ENCODE peak calls at places on chromosomes 16 and 17, in nine cellular contexts. W is testis, D is GM13977, X is cardiac muscle cell, F is RWPE1, G is OCI-LY7, H is breast epithelium, K is suprapubic skin, E is Panc1. J is an unnamed sample.

GRCh38 chr16:8388684-8389083 is 201.6 kb downstream of the TMEM114 start:
- DNase-seq in X (no peak), E (no peak), K (no peak), D (no peak), F (no peak), G (no peak), W (peak), H (no peak), J (no peak)

GRCh38 chr16:5333991-5334390 is 236.4 kb upstream of the EEF2KMT start:
- DNase-seq in W (no peak), G (no peak), H (no peak), E (no peak), K (no peak), X (no peak), D (no peak), F (no peak), J (no peak)

GRCh38 chr16:55532227-55532626 is 23.4 kb downstream of the LPCAT2 start:
- DNase-seq in G (no peak), X (no peak), H (no peak), D (no peak), W (no peak), F (no peak), K (no peak), E (no peak), J (no peak)

GRCh38 chr16:63302841-63303240 is 1266.6 kb upstream of the CDH8 start:
- DNase-seq in K (no peak), E (no peak), W (no peak), H (no peak), G (no peak), X (no peak), D (no peak), F (no peak), J (no peak)

GRCh38 chr17:43398724-43399595 is at the start of gene ARL4D:
- DNase-seq in G (peak), X (peak), D (peak), F (peak), E (no peak), W (peak), K (peak), H (peak), J (peak)

GRCh38 chr17:44529864-44530263 is 26.7 kb upstream of the GPATCH8 start:
- DNase-seq in X (no peak), F (no peak), D (no peak), W (no peak), H (no peak), E (no peak), G (no peak), K (no peak), J (no peak)

GRCh38 chr17:28173071-28173561 is 130.6 kb downstream of the NLK start:
- DNase-seq in G (no peak), E (no peak), K (no peak), W (no peak), H (no peak), X (peak), F (no peak), D (no peak), J (no peak)

GRCh38 chr16:31880322-31880979 is 6.8 kb downstream of the ZNF267 start:
- DNase-seq in D (no peak), X (no peak), F (peak), H (no peak), W (no peak), E (no peak), G (no peak), K (no peak), J (no peak)

GRCh38 chr17:606501-607243 is 108.0 kb downstream of the VPS53 start:
- DNase-seq in H (no peak), F (no peak), W (no peak), D (no peak), X (no peak), K (no peak), E (no peak), G (no peak), J (no peak)

GRCh38 chr17:78899361-78900260 is 3.4 kb downstream of the CEP295NL start:
- DNase-seq in E (no peak), K (peak), W (peak), X (peak), D (no peak), G (no peak), F (peak), H (no peak), J (no peak)

DNA sequence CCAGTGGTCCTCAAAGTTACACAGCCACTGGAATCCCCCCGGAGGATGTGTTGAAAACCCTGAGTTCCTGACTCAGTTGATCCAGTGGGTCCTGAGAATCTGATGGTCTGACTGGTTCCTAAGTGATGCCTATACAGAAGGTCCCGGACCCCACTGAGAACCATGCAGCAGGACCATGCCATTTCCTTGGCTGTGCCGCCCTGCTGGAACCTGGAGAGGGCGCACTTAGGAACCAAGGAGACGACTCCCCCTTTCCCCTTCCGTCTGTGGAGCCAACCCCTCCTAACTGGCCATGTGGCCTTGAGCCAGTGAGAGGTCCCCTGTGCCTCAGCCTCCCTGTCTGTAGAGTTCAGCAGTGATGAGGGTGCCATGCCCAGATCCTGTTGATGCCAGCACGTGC is 22.0 kb downstream of the C16orf74 start:
- DNase-seq in H (no peak), D (no peak), X (no peak), F (no peak), W (no peak), G (no peak), E (no peak), K (no peak), J (no peak)
- TF ChIP-seq CTCF in H (no peak), D (peak), X (peak), F (no peak), W (no peak), G (peak), E (no peak), K (no peak), J (peak)

DNA sequence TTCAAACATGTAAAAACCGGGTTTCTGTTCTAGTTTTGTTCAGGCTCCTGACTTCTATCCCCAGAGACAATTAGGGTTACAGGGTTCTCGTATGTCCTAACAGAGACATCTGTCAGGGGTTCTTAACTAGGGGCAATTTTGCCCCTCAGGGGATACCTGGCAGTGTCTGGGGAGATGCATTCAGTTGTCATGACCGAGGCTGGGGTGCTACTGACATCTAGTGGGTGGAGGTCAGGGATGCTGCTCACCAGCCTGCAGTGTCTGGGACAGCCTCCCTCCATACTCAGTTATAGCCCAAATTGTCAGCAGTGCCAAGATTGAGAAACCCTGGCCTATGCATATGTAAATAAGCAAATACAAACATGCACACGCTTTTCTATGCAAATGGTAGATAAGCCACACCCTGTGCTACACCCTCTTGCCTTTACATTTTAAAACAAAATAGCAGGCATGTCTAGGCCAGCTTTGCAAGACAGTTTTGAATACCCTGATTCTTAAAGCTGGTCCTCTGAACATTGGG is 37.4 kb downstream of the CLEC16A start:
- DNase-seq in F (no peak), D (peak), K (no peak), W (no peak), E (no peak), H (no peak), G (peak), X (no peak), J (peak)
- TF ChIP-seq CTCF in F (peak), D (peak), K (peak), W (peak), E (peak), H (no peak), G (peak), X (peak), J (peak)

DNA sequence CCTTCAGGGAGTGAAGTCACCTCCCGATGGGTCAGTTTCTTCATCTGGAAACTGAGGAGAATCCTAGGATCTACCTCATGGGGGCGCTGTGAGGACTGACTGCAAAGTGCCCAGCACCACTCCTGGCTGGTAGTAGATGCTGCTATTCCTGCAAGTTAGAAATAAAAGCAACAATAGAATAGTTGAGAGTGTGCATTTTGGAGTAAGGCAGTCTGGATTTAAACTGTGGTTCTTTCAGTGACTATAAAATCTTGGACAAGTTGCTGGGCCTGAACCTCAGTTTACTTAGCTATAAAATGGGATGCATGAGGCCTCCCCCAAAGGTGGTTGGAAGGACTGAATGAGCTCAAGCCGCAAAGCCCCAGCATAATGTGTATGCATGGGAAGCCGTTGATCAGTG is 70.6 kb downstream of the CYB5B start:
- DNase-seq in E (no peak), H (no peak), F (no peak), G (peak), K (no peak), W (peak), D (peak), X (peak), J (peak)
- TF ChIP-seq CTCF in E (no peak), H (no peak), F (no peak), G (peak), K (no peak), W (peak), D (peak), X (peak), J (no peak)

GRCh38 chr16:19900590-19900989 is 15.9 kb upstream of the GPRC5B start:
- DNase-seq in F (no peak), W (no peak), G (no peak), D (no peak), X (no peak), K (no peak), H (no peak), E (no peak), J (no peak)
- TF ChIP-seq CTCF in F (no peak), W (no peak), G (no peak), D (no peak), X (no peak), K (no peak), H (no peak), E (no peak), J (no peak)

DNA sequence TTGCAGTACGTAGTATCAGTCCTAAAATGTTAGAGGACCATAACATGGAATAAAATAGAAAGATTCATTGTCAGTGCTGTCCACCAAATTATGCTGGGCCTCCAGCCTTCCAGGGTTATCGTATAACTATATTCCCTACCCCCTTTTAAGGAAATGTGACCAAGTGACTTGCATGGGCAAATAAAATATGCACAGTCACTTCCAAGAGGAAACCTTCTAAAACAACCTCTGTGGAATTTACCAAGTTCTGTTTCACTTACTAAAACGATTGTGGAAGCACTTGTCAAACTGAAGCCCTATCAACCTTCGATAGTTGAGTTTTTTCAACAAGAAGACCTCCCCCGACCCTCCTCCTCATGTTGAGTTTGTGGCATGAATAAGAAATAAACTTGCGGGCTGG is 345.4 kb upstream of the C16orf82 start:
- DNase-seq in W (no peak), F (no peak), E (no peak), K (no peak), D (no peak), H (no peak), X (no peak), G (no peak), J (no peak)
- TF ChIP-seq CTCF in W (no peak), F (no peak), E (no peak), K (no peak), D (no peak), H (no peak), X (no peak), G (no peak), J (no peak)

GRCh38 chr16:53281859-53282258 is 152.4 kb upstream of the RBL2 start:
- DNase-seq in X (no peak), G (no peak), E (no peak), D (no peak), F (no peak), H (no peak), K (no peak), W (no peak), J (no peak)

GRCh38 chr16:53285236-53285635 is 149.0 kb upstream of the RBL2 start:
- DNase-seq in K (no peak), G (no peak), D (no peak), W (no peak), E (no peak), X (no peak), F (no peak), H (no peak), J (no peak)

GRCh38 chr16:53281280-53281679 is 153.0 kb upstream of the RBL2 start:
- DNase-seq in F (no peak), W (no peak), D (no peak), X (no peak), E (no peak), G (no peak), H (no peak), K (no peak), J (no peak)

GRCh38 chr16:53282328-53282727 is 151.9 kb upstream of the RBL2 start:
- DNase-seq in D (no peak), K (no peak), E (no peak), H (no peak), F (no peak), X (no peak), W (peak), G (no peak), J (no peak)

DNA sequence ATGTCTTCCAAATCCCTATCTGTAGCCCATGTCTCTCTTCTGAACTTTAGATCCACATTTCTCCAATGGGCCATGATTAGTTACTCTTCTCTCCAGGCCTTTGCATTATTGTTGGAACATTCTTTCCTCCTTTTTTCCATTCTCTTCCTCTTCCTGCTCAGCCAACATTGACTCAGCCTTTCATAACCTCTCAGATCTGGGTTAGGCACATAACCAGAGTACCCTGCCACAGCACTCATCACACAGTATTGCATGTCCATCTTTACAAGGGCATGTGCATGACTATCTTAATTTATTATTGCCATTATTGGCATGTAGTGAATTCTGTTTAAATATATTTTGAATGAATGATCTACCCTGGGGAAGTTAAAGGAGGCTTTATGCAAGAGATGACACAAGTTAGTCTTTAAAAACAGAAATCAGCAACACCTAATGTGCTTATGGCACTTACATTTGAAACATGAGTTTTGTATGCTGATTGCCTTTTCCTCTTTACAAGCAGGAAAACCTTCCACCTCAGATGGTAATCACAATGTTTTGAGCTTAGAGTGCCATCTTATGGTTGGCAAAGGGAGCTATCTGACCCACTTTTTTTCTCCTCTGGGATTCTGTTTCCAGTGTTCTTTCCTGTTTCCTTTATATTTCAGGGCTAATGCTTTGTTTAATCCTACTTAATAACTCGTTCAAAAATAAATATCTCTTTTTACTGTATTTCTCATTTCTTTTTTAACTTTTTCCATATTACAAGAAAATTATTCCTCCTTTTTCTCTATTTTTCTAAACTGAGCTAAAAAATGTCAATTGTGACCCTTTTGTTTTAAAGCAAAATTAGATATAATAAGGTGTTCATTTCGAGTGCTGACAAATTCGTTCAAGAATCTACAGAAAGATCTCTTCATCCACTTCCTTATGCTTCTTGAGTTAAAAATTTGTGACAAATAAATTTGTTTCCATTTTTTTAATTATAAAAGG is 151.0 kb upstream of the RBL2 start:
- DNase-seq in W (no peak), F (peak), D (no peak), K (no peak), G (peak), E (peak), X (peak), H (no peak), J (peak)
- TF ChIP-seq CTCF in W (peak), F (peak), D (peak), K (peak), G (peak), E (peak), X (peak), H (peak), J (peak)